ENCODE peak calls at places on chromosome 16, in eight cellular contexts. N is brain microvascular endothelial cell, K is RWPE2, L is testis, D is upper lobe of right lung, E is uterus, G is caudate nucleus, Q is cardiac muscle cell. J is an unnamed sample.

GRCh38 chr16:65509172-65509571 is 387.3 kb upstream of the CDH11 start:
- DNase-seq in N (no peak), K (no peak), L (no peak), D (no peak), E (no peak), G (no peak), Q (no peak), J (no peak)

GRCh38 chr16:66925322-66925840 is at the start of gene RRAD:
- DNase-seq in N (peak), K (no peak), L (peak), D (no peak), E (peak), G (no peak), Q (peak), J (peak)

GRCh38 chr16:3494574-3494973 is 715 bp downstream of the C16orf90 start:
- DNase-seq in N (no peak), K (no peak), L (no peak), D (peak), E (no peak), G (no peak), Q (no peak), J (no peak)

GRCh38 chr16:160691-161190 is 5.0 kb upstream of the HBM start:
- DNase-seq in N (no peak), K (no peak), L (no peak), D (no peak), E (no peak), G (no peak), Q (no peak), J (no peak)

GRCh38 chr16:66703359-66704215 is 7.0 kb upstream of the CMTM4 start:
- DNase-seq in N (no peak), K (no peak), L (no peak), D (no peak), E (no peak), G (no peak), Q (no peak), J (no peak)

GRCh38 chr16:52497067-52497816 is 49.7 kb downstream of the TOX3 start:
- DNase-seq in N (no peak), K (no peak), L (no peak), D (no peak), E (no peak), G (no peak), Q (peak), J (no peak)

GRCh38 chr16:67198238-67198734 is 645 bp upstream of the ELMO3 start:
- DNase-seq in N (no peak), K (peak), L (peak), D (peak), E (no peak), G (peak), Q (peak), J (no peak)

GRCh38 chr16:89035698-89036570 is 57.7 kb upstream of the ACSF3 start:
- DNase-seq in N (no peak), K (peak), L (no peak), D (no peak), E (no peak), G (no peak), Q (no peak), J (no peak)

GRCh38 chr16:11004351-11004750 is 60.0 kb downstream of the CLEC16A start:
- DNase-seq in N (no peak), K (no peak), L (no peak), D (no peak), E (no peak), G (no peak), Q (peak), J (no peak)

GRCh38 chr16:22206847-22207714 is 1.0 kb downstream of the EEF2K start:
- DNase-seq in N (no peak), K (no peak), L (peak), D (peak), E (peak), G (peak), Q (peak), J (peak)

GRCh38 chr16:56669005-56669839 is at the start of gene MT1H:
- DNase-seq in N (no peak), K (no peak), L (no peak), D (no peak), E (no peak), G (no peak), Q (no peak), J (no peak)

GRCh38 chr16:57748596-57748995 is 13.0 kb downstream of the KATNB1 start:
- DNase-seq in N (no peak), K (peak), L (no peak), D (no peak), E (no peak), G (no peak), Q (no peak), J (no peak)

GRCh38 chr16:7526736-7527135 is 194.1 kb downstream of the RBFOX1 start:
- DNase-seq in N (no peak), K (no peak), L (no peak), D (no peak), E (no peak), G (no peak), Q (no peak), J (no peak)

GRCh38 chr16:75614247-75614897 is 8.7 kb downstream of the ADAT1 start:
- DNase-seq in N (peak), K (no peak), L (no peak), D (no peak), E (no peak), G (no peak), Q (peak), J (no peak)

GRCh38 chr16:85304337-85304736 is 192.1 kb upstream of the CIBAR2 start:
- DNase-seq in N (no peak), K (no peak), L (no peak), D (no peak), E (no peak), G (no peak), Q (no peak), J (no peak)
- H3K27ac ChIP-seq in N (no peak), K (no peak), L (no peak), D (no peak), E (no peak), G (no peak), Q (no peak), J (no peak)

GRCh38 chr16:78641463-78641862 is 542.0 kb downstream of the WWOX start:
- DNase-seq in N (no peak), K (no peak), L (no peak), D (no peak), E (no peak), G (no peak), Q (no peak), J (no peak)
- H3K27ac ChIP-seq in N (no peak), K (no peak), L (no peak), D (no peak), E (no peak), G (no peak), Q (no peak), J (no peak)

GRCh38 chr16:9713907-9714306 is 468.3 kb downstream of the GRIN2A start:
- DNase-seq in N (no peak), K (no peak), L (no peak), D (no peak), E (no peak), G (no peak), Q (no peak), J (no peak)
- H3K27ac ChIP-seq in N (no peak), K (no peak), L (no peak), D (no peak), E (no peak), G (no peak), Q (no peak), J (no peak)

DNA sequence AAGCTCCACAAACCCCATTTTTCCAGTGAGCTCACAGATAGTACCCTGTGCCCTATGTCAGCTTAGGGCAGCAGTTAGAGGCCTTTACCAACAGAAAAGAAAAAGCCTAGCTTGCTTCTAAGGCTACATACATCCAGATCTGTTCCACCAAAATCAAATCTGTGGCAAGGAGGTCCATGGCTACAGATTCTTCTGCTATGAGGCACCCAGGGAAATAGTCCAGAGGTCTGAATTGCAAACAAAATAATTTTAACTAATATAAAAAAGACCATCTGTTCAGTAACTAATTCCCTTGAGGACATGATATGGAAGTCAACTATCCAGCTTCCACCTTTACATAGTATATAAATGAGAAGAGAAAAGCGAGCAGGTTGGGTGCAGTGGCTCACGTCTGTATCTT is 129.3 kb downstream of the PARN start:
- DNase-seq in N (no peak), K (no peak), L (no peak), D (no peak), E (no peak), G (no peak), Q (no peak), J (no peak)
- H3K27ac ChIP-seq in N (peak), K (peak), L (no peak), D (peak), E (peak), G (no peak), Q (no peak), J (peak)

GRCh38 chr16:69410285-69410990 is 14.0 kb upstream of the CYB5B start:
- DNase-seq in N (peak), K (no peak), L (no peak), D (no peak), E (no peak), G (no peak), Q (peak), J (no peak)
- H3K27ac ChIP-seq in N (peak), K (peak), L (no peak), D (peak), E (peak), G (peak), Q (no peak), J (peak)

GRCh38 chr16:12850186-12850585 is 46.5 kb upstream of the CPPED1 start:
- DNase-seq in N (no peak), K (no peak), L (no peak), D (no peak), E (no peak), G (no peak), Q (no peak), J (no peak)

GRCh38 chr16:12845282-12845681 is 41.6 kb upstream of the CPPED1 start:
- DNase-seq in N (no peak), K (no peak), L (no peak), D (no peak), E (no peak), G (no peak), Q (no peak), J (no peak)

DNA sequence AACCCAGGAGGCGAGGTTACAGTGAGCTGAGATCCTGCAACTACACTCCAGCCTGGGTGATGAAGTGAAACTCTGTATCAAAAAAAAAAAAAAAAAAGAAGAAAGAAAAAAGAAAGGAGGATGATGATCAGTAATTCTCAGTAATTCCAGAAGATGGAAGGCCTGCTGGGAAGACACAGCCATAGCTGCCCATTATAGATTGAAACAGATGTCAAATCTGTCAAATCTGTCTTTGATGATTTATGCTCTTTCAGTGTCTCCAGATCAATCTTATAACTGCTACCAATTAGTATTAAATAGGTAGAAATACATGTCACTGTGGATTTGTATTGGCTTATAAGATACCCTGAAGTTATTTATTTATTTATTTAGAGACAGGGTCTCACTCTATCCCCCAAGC is 42.9 kb upstream of the CPPED1 start:
- DNase-seq in N (no peak), K (no peak), L (no peak), D (no peak), E (no peak), G (no peak), Q (no peak), J (no peak)
- H3K27ac ChIP-seq in N (no peak), K (no peak), L (no peak), D (no peak), E (no peak), G (no peak), Q (no peak), J (no peak)